ENCODE peak calls at places on chromosome 3, in five cellular contexts. O is M059J, T is NCI-H2081, G is ELR, H is AG09319. E is an unnamed sample.

GRCh38 chr3:197750863-197751737 is 1.4 kb downstream of the FYTTD1 start:
- DNase-seq in H (no peak), O (peak), G (peak), T (peak), E (peak)

GRCh38 chr3:134652409-134652831 is 1.6 kb upstream of the KY start:
- DNase-seq in G (peak), T (no peak), O (peak), H (no peak), E (peak)

GRCh38 chr3:117510396-117510795 is 800.8 kb downstream of the TUSC7 start:
- DNase-seq in T (no peak), O (no peak), G (peak), H (no peak), E (no peak)

GRCh38 chr3:101144080-101144479 is 150.9 kb upstream of the ABI3BP start:
- DNase-seq in O (no peak), T (no peak), H (no peak), G (no peak), E (no peak)

GRCh38 chr3:87436781-87437543 is 160.6 kb upstream of the POU1F1 start:
- DNase-seq in G (peak), H (no peak), T (no peak), O (peak), E (peak)

GRCh38 chr3:161291191-161291901 is 70.2 kb downstream of the NMD3 start:
- DNase-seq in G (no peak), T (peak), H (no peak), O (peak), E (no peak)

GRCh38 chr3:192851821-192852352 is 65.8 kb downstream of the MB21D2 start:
- DNase-seq in O (peak), H (no peak), G (peak), T (no peak), E (peak)

GRCh38 chr3:161263057-161263456 is 41.9 kb downstream of the NMD3 start:
- DNase-seq in T (no peak), H (no peak), G (peak), O (peak), E (no peak)

GRCh38 chr3:13217736-13218540 is 144.7 kb upstream of the IQSEC1 start:
- DNase-seq in H (no peak), T (no peak), O (peak), G (peak), E (peak)

GRCh38 chr3:157081681-157082210 is 78.2 kb downstream of the CCNL1 start:
- DNase-seq in H (peak), O (peak), T (no peak), G (peak), E (peak)

GRCh38 chr3:87997298-87997697 is 61.5 kb downstream of the CGGBP1 start:
- DNase-seq in T (no peak), G (peak), O (peak), H (no peak), E (peak)

E was measured in A172.